ENCODE peak calls at places on chromosomes 2 and 18, in ten cellular contexts. I is endothelial cell of umbilical vein, T is lower lobe of right lung, O is GM23338, K is transverse colon, J is WTC11, B is endothelial cell, D is heart right ventricle, X is Caco-2, Q is right lobe of liver. A is an unnamed sample.

GRCh38 chr2:231046908-231047269 is 9.6 kb downstream of the C2orf72 start:
- DNase-seq in T (no peak), O (no peak), B (no peak), K (no peak), J (no peak), X (no peak), D (no peak), Q (no peak), I (no peak), A (no peak)

GRCh38 chr18:79354350-79354749 is 41.4 kb upstream of the NFATC1 start:
- DNase-seq in I (no peak), D (no peak), J (no peak), O (no peak), T (no peak), B (no peak), X (no peak), Q (no peak), K (no peak), A (no peak)

GRCh38 chr2:230221533-230221932 is 1.7 kb upstream of the SP110 start:
- DNase-seq in J (no peak), K (no peak), B (no peak), I (no peak), O (no peak), D (no peak), Q (no peak), X (no peak), T (no peak), A (no peak)

GRCh38 chr18:46411862-46412690 is 244.9 kb downstream of the LOXHD1 start:
- DNase-seq in X (no peak), K (no peak), O (peak), D (peak), B (no peak), J (no peak), I (no peak), Q (no peak), T (no peak), A (no peak)

GRCh38 chr2:63673865-63674533 is 85.2 kb downstream of the MDH1 start:
- DNase-seq in I (no peak), Q (no peak), B (no peak), K (no peak), X (no peak), O (no peak), T (no peak), D (no peak), J (no peak), A (no peak)

GRCh38 chr2:219119422-219120043 is 41.1 kb downstream of the NHEJ1 start:
- DNase-seq in D (peak), B (peak), Q (peak), O (peak), T (peak), J (peak), X (peak), K (peak), I (peak), A (peak)

GRCh38 chr2:241689306-241689705 is 2.7 kb upstream of the DTYMK start:
- DNase-seq in Q (no peak), X (no peak), D (no peak), B (no peak), J (no peak), O (no peak), T (no peak), I (no peak), K (no peak), A (no peak)

GRCh38 chr18:22681912-22682311 is 251.2 kb upstream of the RBBP8 start:
- DNase-seq in T (no peak), O (no peak), I (no peak), Q (no peak), B (no peak), K (no peak), D (no peak), J (no peak), X (no peak), A (no peak)

GRCh38 chr2:205166749-205167148 is 515.6 kb upstream of the NRP2 start:
- DNase-seq in Q (no peak), J (no peak), X (no peak), B (no peak), D (no peak), O (no peak), K (no peak), I (no peak), T (no peak), A (no peak)

GRCh38 chr2:200404615-200405014 is 98.1 kb downstream of the SPATS2L start:
- DNase-seq in I (no peak), T (no peak), O (no peak), K (no peak), J (no peak), Q (no peak), B (no peak), D (no peak), X (no peak), A (no peak)

GRCh38 chr2:14633451-14634211 is 1.1 kb downstream of the LRATD1 start:
- DNase-seq in D (no peak), I (no peak), K (peak), J (peak), T (peak), B (peak), O (peak), X (no peak), Q (peak), A (peak)

GRCh38 chr2:86518498-86518897 is 44.7 kb downstream of the CHMP3 start:
- DNase-seq in I (peak), K (peak), X (peak), O (peak), J (peak), D (peak), Q (no peak), T (no peak), B (no peak), A (no peak)

GRCh38 chr2:23533014-23533730 is 148.2 kb downstream of the KLHL29 start:
- DNase-seq in X (no peak), Q (no peak), T (no peak), J (peak), O (peak), B (no peak), D (no peak), K (no peak), I (no peak), A (no peak)

GRCh38 chr2:173607601-173608311 is 253.1 kb downstream of the CDCA7 start:
- DNase-seq in I (no peak), T (no peak), K (no peak), B (no peak), X (no peak), Q (no peak), D (peak), O (no peak), J (no peak), A (no peak)

GRCh38 chr2:30404354-30405265 is 42.4 kb upstream of the LCLAT1 start:
- DNase-seq in O (peak), B (no peak), D (no peak), X (no peak), K (no peak), I (no peak), J (no peak), T (no peak), Q (no peak), A (no peak)

GRCh38 chr2:204491528-204491927 is 53.7 kb upstream of the PARD3B start:
- DNase-seq in T (no peak), O (no peak), I (peak), X (no peak), D (no peak), B (no peak), J (no peak), K (no peak), Q (no peak), A (no peak)

GRCh38 chr18:34624551-34624950 is 85.5 kb upstream of the DTNA start:
- DNase-seq in B (no peak), K (no peak), Q (no peak), O (no peak), I (peak), T (no peak), X (no peak), D (no peak), J (no peak), A (no peak)

GRCh38 chr2:195658541-195658890 is 1.5 kb downstream of the SLC39A10 start:
- DNase-seq in T (no peak), I (peak), O (no peak), J (no peak), X (no peak), B (no peak), K (no peak), Q (no peak), D (peak), A (no peak)

GRCh38 chr18:48032876-48033769 is 102.7 kb upstream of the SMAD2 start:
- DNase-seq in K (no peak), B (no peak), Q (no peak), D (no peak), I (no peak), X (no peak), O (no peak), T (no peak), J (no peak), A (no peak)

GRCh38 chr18:48631851-48632250 is 93.0 kb downstream of the CTIF start:
- DNase-seq in Q (no peak), K (no peak), J (no peak), B (no peak), I (no peak), O (no peak), D (no peak), T (no peak), X (no peak), A (no peak)

GRCh38 chr2:160906878-160907277 is 253.3 kb upstream of the TANK start:
- DNase-seq in X (peak), T (no peak), Q (no peak), D (no peak), O (peak), J (no peak), I (no peak), K (no peak), B (no peak), A (no peak)

GRCh38 chr18:45957100-45957499 is 10.0 kb downstream of the EPG5 start:
- DNase-seq in T (no peak), O (no peak), I (no peak), D (no peak), X (no peak), J (no peak), B (no peak), K (no peak), Q (no peak), A (no peak)

GRCh38 chr2:223051580-223052375 is at the start of gene KCNE4:
- DNase-seq in O (peak), I (no peak), T (no peak), Q (no peak), D (peak), K (peak), J (no peak), B (no peak), X (no peak), A (no peak)

GRCh38 chr18:34627138-34627920 is 82.8 kb upstream of the DTNA start:
- DNase-seq in T (no peak), I (no peak), K (no peak), Q (no peak), X (no peak), B (no peak), D (no peak), J (no peak), O (no peak), A (no peak)

GRCh38 chr2:167957662-167958061 is 289.7 kb downstream of the STK39 start:
- DNase-seq in B (no peak), I (no peak), J (no peak), T (no peak), K (no peak), X (no peak), Q (no peak), D (no peak), O (no peak), A (no peak)

GRCh38 chr2:233079473-233079877 is 19.3 kb downstream of the INPP5D start:
- DNase-seq in X (no peak), D (no peak), Q (no peak), K (peak), B (no peak), J (no peak), I (no peak), O (no peak), T (no peak), A (no peak)

DNA sequence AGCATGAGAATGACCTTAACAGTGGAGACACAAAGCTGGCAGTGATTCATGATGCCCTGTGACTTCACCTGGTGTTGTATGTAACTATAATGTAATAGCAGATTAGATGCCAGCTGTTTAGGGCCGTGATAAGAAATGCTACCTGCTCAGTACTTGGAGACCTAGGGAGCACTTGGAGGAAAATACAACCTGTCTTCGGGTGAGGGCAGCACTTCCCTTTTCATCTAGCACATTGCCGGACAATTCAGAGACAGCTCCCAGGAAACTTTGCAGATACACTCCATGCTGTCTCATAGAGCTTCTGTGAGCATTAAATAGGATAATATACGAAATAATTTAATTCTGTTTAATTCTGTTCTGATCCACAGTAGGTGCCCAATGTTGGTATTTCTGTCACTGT is 668.5 kb downstream of the TSN start:
- DNase-seq in X (peak), B (no peak), O (peak), D (no peak), J (no peak), T (no peak), Q (no peak), I (no peak), K (peak), A (no peak)
- TF ChIP-seq CTCF in X (peak), B (no peak), O (peak), D (no peak), J (no peak), T (no peak), Q (no peak), I (no peak), K (no peak), A (no peak)

DNA sequence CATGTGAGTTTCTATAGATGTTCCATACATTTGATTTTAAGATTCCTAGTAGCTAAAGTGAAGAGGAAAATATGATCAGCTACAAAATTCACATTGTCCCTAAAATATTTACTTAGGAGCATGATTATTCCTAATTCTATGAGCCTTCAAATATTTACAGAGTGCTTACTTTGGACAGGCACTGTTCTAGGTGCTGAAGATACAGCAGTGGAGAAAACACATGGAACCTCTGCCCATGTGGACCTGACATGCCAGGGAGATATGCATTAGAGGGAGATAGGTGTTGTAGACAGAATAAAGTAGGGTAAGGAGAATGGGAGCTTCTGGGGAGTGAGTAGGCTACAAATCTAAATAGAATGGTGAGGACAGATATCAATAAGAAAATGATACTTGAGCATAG is 62.6 kb upstream of the TACR1 start:
- DNase-seq in J (no peak), K (no peak), I (no peak), O (no peak), T (no peak), X (no peak), Q (no peak), B (no peak), D (no peak), A (no peak)
- TF ChIP-seq CTCF in J (no peak), K (no peak), I (no peak), O (no peak), T (no peak), X (no peak), Q (no peak), B (no peak), D (no peak), A (no peak)

GRCh38 chr2:106108351-106108750 is 85.8 kb downstream of the UXS1 start:
- DNase-seq in D (no peak), O (no peak), B (no peak), J (no peak), Q (no peak), I (peak), T (no peak), X (peak), K (no peak), A (no peak)
- TF ChIP-seq CTCF in D (peak), O (peak), B (no peak), J (no peak), Q (peak), I (no peak), T (no peak), X (peak), K (no peak), A (no peak)

GRCh38 chr18:627211-627610 is 30.2 kb upstream of the TYMS start:
- DNase-seq in J (no peak), T (no peak), X (no peak), B (no peak), Q (no peak), K (no peak), O (no peak), I (no peak), D (no peak), A (no peak)

GRCh38 chr18:631560-631959 is 25.9 kb upstream of the TYMS start:
- DNase-seq in T (no peak), Q (no peak), D (no peak), B (no peak), K (no peak), O (no peak), I (no peak), X (no peak), J (no peak), A (no peak)

GRCh38 chr18:623760-624620 is 27.2 kb downstream of the CLUL1 start:
- DNase-seq in T (peak), B (peak), I (peak), J (peak), D (peak), Q (peak), K (peak), X (peak), O (peak), A (peak)

GRCh38 chr18:634551-635045 is 22.9 kb upstream of the TYMS start:
- DNase-seq in D (no peak), X (no peak), O (peak), Q (no peak), J (no peak), B (no peak), T (no peak), K (no peak), I (peak), A (no peak)

DNA sequence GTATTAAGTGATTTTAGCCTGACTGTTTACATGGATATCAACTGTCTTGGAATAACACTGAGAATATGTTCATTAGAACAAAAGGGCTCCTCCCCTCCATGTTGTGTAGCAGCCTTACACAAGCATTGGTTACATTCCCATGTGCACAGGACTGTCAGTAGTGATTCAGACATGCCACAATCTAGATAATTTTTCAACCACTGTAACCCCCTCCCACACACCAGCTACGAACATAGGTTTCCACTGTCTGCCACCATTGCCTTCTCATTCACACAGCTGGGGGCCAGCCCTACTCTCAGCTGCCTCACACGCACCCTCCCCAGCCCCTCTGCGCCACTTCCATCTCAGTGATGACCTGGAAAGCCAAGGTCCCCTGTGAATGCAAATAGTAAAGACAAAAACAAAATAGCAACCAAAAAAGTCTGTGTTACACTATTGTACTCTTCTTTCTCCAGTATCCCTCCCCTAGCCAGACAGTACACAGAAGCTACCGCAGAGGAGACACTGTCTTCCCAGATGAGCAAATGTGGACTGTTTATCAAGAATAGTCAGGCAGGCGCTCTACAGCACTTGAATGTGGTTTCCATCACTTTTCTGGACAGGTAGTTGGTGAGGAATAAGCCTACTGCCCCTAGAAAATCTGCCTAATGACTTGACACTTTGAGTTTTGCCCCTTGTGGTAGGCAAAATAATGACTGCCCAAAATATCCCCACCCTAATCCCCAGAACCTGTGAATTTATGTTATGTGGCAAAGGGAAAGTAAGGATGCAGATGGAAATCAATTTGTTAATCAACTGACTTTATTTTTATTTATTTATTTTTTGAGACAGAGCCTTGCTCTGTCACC is 27.9 kb upstream of the TYMS start:
- DNase-seq in Q (no peak), K (no peak), J (no peak), I (no peak), X (peak), O (peak), T (no peak), D (no peak), B (no peak), A (no peak)
- TF ChIP-seq CTCF in Q (no peak), K (no peak), J (no peak), I (peak), X (no peak), O (no peak), T (no peak), D (no peak), B (peak), A (peak)

GRCh38 chr2:45930396-45930792 is 278.9 kb downstream of the PRKCE start:
- DNase-seq in O (no peak), X (peak), T (no peak), I (no peak), B (no peak), Q (no peak), K (no peak), J (no peak), D (no peak), A (no peak)
- TF ChIP-seq CTCF in O (no peak), X (no peak), T (no peak), I (no peak), B (no peak), Q (no peak), K (no peak), J (no peak), D (no peak), A (no peak)